ENCODE peak calls at places on chromosome 6, in four cellular contexts. Z is K562, W is HL-60, O is GM12878. V is an unnamed sample.

GRCh38 chr6:154615483-154616025 is 105.1 kb upstream of the CNKSR3 start:
- DNase-seq in Z (peak), W (no peak), O (no peak), V (no peak)

GRCh38 chr6:137879301-137879700 is 12.2 kb downstream of the TNFAIP3 start:
- DNase-seq in Z (no peak), W (no peak), O (no peak), V (no peak)

GRCh38 chr6:73028124-73028766 is 197.1 kb downstream of the KHDC1L start:
- DNase-seq in Z (no peak), W (no peak), O (no peak), V (no peak)

GRCh38 chr6:32431142-32431541 is 8.5 kb upstream of the HLA-DRA start:
- DNase-seq in Z (no peak), W (no peak), O (no peak), V (no peak)

GRCh38 chr6:164990901-164991300 is 318.5 kb downstream of the C6orf118 start:
- DNase-seq in Z (no peak), W (no peak), O (no peak), V (no peak)

GRCh38 chr6:154276810-154277577 is 79.6 kb downstream of the IPCEF1 start:
- DNase-seq in Z (peak), W (no peak), O (no peak), V (no peak)

GRCh38 chr6:152552616-152553209 is 84.4 kb downstream of the SYNE1 start:
- DNase-seq in Z (peak), W (peak), O (peak), V (no peak)

GRCh38 chr6:25415274-25415673 is 136.1 kb downstream of the CARMIL1 start:
- DNase-seq in Z (no peak), W (no peak), O (no peak), V (no peak)

GRCh38 chr6:48109902-48110301 is 1.1 kb downstream of the PTCHD4 start:
- DNase-seq in Z (no peak), W (no peak), O (no peak), V (no peak)

GRCh38 chr6:135438907-135439535 is 58.5 kb downstream of the AHI1 start:
- DNase-seq in Z (peak), W (no peak), O (peak), V (no peak)

GRCh38 chr6:136677344-136677743 is 114.9 kb downstream of the MAP3K5 start:
- DNase-seq in Z (no peak), W (no peak), O (no peak), V (no peak)

GRCh38 chr6:155272353-155273222 is 8.8 kb downstream of the CLDN20 start:
- DNase-seq in Z (no peak), W (no peak), O (no peak), V (no peak)

GRCh38 chr6:143755301-143755744 is 77.6 kb downstream of the PHACTR2 start:
- DNase-seq in Z (no peak), W (no peak), O (no peak), V (no peak)

GRCh38 chr6:108872001-108872974 is 24.1 kb downstream of the ARMC2 start:
- DNase-seq in Z (no peak), W (no peak), O (no peak), V (no peak)

GRCh38 chr6:106735828-106736227 is 106.5 kb downstream of the QRSL1 start:
- DNase-seq in Z (no peak), W (no peak), O (no peak), V (no peak)

GRCh38 chr6:111938710-111939109 is 65.5 kb upstream of the FYN start:
- DNase-seq in Z (no peak), W (no peak), O (no peak), V (no peak)

GRCh38 chr6:13923527-13924145 is 1.1 kb upstream of the RNF182 start:
- DNase-seq in Z (peak), W (no peak), O (no peak), V (no peak)
- TF ChIP-seq SPI1 in Z (no peak), W (no peak), O (no peak), V (no peak)

GRCh38 chr6:36277946-36278465 is 8.1 kb downstream of the PNPLA1 start:
- DNase-seq in Z (no peak), W (no peak), O (no peak), V (no peak)
- TF ChIP-seq SPI1 in Z (no peak), W (no peak), O (no peak), V (no peak)

GRCh38 chr6:15678514-15678913 is 15.7 kb upstream of the DTNBP1 start:
- DNase-seq in Z (no peak), W (no peak), O (no peak), V (no peak)

GRCh38 chr6:15681946-15682345 is 19.1 kb upstream of the DTNBP1 start:
- DNase-seq in Z (no peak), W (no peak), O (no peak), V (no peak)

GRCh38 chr6:15685629-15686028 is 22.8 kb upstream of the DTNBP1 start:
- DNase-seq in Z (no peak), W (no peak), O (no peak), V (no peak)

GRCh38 chr6:15677822-15678221 is 15.0 kb upstream of the DTNBP1 start:
- DNase-seq in Z (no peak), W (no peak), O (no peak), V (no peak)

DNA sequence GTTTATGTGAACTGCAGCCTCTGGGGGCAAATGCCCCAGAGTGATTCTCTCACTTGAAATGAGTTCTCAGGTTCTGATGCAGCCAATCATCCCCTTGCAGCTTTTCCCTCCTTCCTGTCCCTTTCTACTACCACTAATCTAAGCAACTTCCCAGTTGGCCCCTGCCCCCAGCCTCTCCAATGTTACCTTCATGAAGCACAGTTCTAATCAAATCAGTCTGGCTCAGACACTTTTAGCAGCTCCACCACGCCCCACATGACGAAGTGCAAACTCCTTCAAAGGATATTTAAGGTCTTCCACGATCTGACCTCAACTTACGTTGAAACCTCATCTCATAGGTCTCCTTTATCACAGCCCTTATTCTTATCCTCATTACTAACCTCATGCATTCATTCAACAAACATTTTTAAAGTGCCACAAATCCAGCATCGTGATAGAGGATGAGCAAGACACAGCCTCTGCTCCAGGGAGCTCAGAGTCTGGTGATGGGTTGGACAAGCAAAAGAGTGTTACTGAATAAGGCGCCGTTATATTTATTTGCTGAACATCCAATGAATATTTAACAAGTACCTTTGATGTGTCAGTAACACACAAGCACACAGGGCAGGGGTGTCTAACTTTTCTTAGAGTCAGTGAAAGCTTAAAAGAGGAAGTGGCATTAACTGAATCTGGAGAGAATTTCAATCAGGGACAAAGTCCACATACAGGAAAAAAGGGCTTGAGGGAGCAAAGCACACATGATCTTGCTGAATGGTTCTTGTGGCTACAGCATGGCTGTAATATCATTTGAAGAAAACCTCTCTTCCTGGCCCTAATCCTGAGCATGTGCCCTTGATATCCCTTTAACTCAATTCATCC is 20.4 kb upstream of the DTNBP1 start:
- DNase-seq in Z (no peak), W (no peak), O (peak), V (no peak)
- TF ChIP-seq SPI1 in Z (peak), W (peak), O (peak), V (peak)

GRCh38 chr6:97361286-97361685 is 78.3 kb upstream of the MMS22L start:
- DNase-seq in Z (no peak), W (no peak), O (no peak), V (no peak)
- TF ChIP-seq SPI1 in Z (no peak), W (no peak), O (no peak), V (no peak)

DNA sequence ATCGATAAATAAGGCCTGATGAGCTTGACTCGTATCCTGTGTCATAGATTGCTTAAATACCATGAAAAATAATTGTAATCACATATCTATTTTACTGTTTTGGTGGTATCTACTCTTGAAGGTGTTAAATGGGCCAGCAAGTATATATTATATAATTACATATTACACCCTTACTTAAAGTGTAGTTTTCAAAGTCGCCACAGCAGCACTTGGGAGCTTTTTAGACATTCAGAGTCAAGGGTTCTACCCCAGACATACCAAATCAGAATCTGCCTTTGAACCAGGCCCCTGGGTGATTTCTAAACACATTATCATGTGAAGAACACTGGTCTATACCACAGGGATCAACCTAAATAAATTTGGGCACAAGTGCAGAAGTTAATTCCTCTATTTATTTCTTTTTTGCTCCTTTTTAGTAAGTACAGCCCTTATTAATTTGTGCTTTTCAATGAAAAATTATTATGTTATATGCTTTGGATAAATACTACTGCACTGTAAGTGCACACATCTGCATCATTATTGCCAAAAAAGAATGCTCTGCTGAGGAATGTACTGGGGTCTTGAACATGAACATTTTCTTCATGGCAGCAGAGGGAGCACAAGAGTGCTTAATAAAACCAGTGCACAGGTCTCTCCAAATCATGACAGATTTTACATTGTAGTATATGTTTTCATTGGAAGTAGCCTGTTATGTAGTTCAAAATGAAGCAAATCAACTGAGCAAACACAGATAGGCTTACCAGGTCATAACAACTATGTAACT is 3.1 kb upstream of the ATXN1 start:
- DNase-seq in Z (no peak), W (no peak), O (no peak), V (no peak)
- TF ChIP-seq SPI1 in Z (no peak), W (no peak), O (no peak), V (no peak)

DNA sequence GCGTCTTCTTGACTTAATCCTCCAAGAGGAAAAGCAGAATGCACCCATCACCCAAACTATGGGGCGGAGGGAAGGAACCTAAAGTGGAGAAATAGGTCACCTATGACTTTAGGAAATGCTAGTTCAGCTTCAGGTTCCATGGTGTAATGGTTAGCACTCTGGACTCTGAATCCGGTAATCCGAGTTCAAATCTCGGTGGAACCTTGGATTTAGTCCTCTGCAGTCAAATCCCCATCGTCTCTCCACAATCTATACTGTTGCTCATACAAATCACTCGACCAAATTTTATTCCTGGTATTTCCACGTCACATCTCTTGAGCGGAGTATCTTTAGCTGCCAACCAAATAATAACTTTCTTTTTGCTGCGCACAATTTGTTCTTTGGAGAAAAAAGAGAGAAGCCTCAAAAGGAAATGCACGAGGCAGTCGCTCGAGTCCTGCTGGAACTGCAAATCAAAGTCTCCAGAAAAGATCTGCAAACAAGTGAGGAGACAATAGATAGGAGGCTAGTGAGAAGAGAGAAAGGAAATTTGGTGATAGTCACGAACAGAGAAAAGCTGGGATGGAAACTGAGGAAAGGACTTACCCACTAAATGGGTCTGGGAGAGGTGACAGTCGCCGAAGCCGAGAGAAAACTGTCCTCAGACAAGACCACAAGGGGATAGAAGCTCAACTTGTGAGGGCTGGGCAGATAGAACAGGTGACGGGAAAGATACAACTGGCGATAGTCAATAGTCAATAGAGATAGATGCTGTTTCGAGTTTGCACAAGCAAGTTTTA is 16.6 kb downstream of the POM121L2 start:
- DNase-seq in Z (peak), W (no peak), O (no peak), V (no peak)
- TF ChIP-seq SPI1 in Z (no peak), W (no peak), O (no peak), V (no peak)

GRCh38 chr6:142167071-142167470 is 20.0 kb downstream of the VTA1 start:
- DNase-seq in Z (no peak), W (no peak), O (no peak), V (no peak)
- TF ChIP-seq SPI1 in Z (no peak), W (no peak), O (no peak), V (no peak)

GRCh38 chr6:89067796-89068195 is 12.8 kb upstream of the PNRC1 start:
- DNase-seq in Z (no peak), W (no peak), O (no peak), V (no peak)
- TF ChIP-seq SPI1 in Z (no peak), W (no peak), O (no peak), V (no peak)

DNA sequence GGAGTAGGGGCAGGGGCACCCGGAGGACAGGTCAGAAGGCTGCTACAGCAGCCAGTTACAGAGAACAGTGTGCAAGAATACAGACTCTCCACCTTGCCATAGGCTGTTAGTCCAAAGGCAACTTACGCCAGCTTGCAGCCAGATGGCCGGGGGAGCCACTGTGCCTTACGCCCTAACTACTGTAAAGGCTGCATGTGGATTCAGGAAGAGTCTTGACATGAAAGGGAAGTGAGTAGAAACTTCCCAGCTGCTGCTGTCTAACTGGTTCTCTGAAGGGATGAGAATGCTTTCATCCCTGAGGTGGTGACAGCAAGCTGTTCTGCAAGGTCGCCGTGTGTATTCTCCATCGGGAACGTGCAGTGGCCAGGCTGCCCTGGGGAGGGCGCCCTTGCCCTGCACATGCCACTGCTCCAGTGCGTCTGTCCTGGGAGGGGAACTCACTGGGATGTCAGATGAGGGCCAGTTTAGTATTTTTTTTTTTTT is 46.1 kb downstream of the LYRM4 start:
- DNase-seq in Z (peak), W (peak), O (no peak), V (no peak)
- TF ChIP-seq SPI1 in Z (peak), W (peak), O (no peak), V (no peak)